ENCODE peak calls at places on chromosomes 3 and 15, in four cellular contexts. S is cardiac muscle cell, Y is kidney epithelial cell, N is hepatocyte. K is an unnamed sample. For H3K27me3, the result is how much of the 10 kb centered on the place peaks cover.

GRCh38 chr3:145776782-145777408 is 384.1 kb downstream of the PLOD2 start:
- DNase-seq in S (peak), Y (peak), N (peak), K (peak)

GRCh38 chr3:108090066-108090700 is 648 bp downstream of the CD47 start:
- DNase-seq in S (no peak), Y (no peak), N (peak), K (no peak)

GRCh38 chr3:4739289-4740236 is 239.7 kb upstream of the BHLHE40 start:
- DNase-seq in S (no peak), Y (no peak), N (no peak), K (no peak)

GRCh38 chr3:63709576-63709975 is 57.1 kb downstream of the SNTN start:
- DNase-seq in S (no peak), Y (no peak), N (no peak), K (no peak)

GRCh38 chr3:189094539-189094938 is 77.2 kb upstream of the TPRG1 start:
- DNase-seq in S (no peak), Y (no peak), N (no peak), K (no peak)

GRCh38 chr3:132245547-132245946 is 71.7 kb upstream of the ACP3 start:
- DNase-seq in S (no peak), Y (no peak), N (no peak), K (no peak)

GRCh38 chr3:140360332-140360731 is 317.5 kb upstream of the TRIM42 start:
- DNase-seq in S (no peak), Y (no peak), N (no peak), K (no peak)

GRCh38 chr3:38528457-38528856 is 32.3 kb downstream of the EXOG start:
- DNase-seq in S (peak), Y (no peak), N (no peak), K (peak)

GRCh38 chr3:101530213-101531047 is 17.4 kb upstream of the SENP7 start:
- DNase-seq in S (no peak), Y (no peak), N (peak), K (no peak)

GRCh38 chr3:50266808-50267207 is 2.1 kb upstream of the SEMA3B start:
- DNase-seq in S (no peak), Y (no peak), N (no peak), K (no peak)

GRCh38 chr15:92682772-92683510 is 27.4 kb upstream of the FAM174B start:
- DNase-seq in S (no peak), Y (no peak), N (no peak), K (no peak)

GRCh38 chr3:48678566-48679380 is 6.9 kb downstream of the NCKIPSD start:
- DNase-seq in S (no peak), Y (no peak), N (no peak), K (no peak)

GRCh38 chr3:152540120-152540519 is 271.4 kb downstream of the MBNL1 start:
- DNase-seq in S (no peak), Y (no peak), N (no peak), K (no peak)

GRCh38 chr15:88447741-88448140 is 19.4 kb downstream of the MRPL46 start:
- DNase-seq in S (no peak), Y (no peak), N (no peak), K (no peak)

GRCh38 chr3:156665296-156665695 is 9.1 kb upstream of the TIPARP start:
- DNase-seq in S (no peak), Y (no peak), N (no peak), K (no peak)

GRCh38 chr15:87753539-87753938 is 503.0 kb downstream of the NTRK3 start:
- DNase-seq in S (no peak), Y (no peak), N (no peak), K (peak)

GRCh38 chr15:70128757-70129140 is 31.0 kb upstream of the TLE3 start:
- DNase-seq in S (no peak), Y (no peak), N (no peak), K (no peak)

GRCh38 chr3:15812183-15812582 is 14.4 kb upstream of the ANKRD28 start:
- DNase-seq in S (no peak), Y (no peak), N (peak), K (no peak)

GRCh38 chr3:4099607-4100006 is 203.6 kb upstream of the SETMAR start:
- DNase-seq in S (no peak), Y (no peak), N (no peak), K (no peak)

GRCh38 chr3:53255360-53255774 is 455 bp downstream of the TKT start:
- DNase-seq in S (no peak), Y (no peak), N (peak), K (no peak)

GRCh38 chr3:135172191-135172869 is 377.3 kb downstream of the EPHB1 start:
- DNase-seq in S (no peak), Y (no peak), N (no peak), K (no peak)

GRCh38 chr3:117761992-117762944 is 1052.7 kb downstream of the TUSC7 start:
- DNase-seq in S (no peak), Y (no peak), N (peak), K (peak)

GRCh38 chr3:10223676-10224639 is 24.3 kb upstream of the TATDN2 start:
- DNase-seq in S (no peak), Y (no peak), N (no peak), K (no peak)

GRCh38 chr15:81071130-81071529 is 62.9 kb upstream of the CFAP161 start:
- DNase-seq in S (no peak), Y (no peak), N (no peak), K (no peak)

GRCh38 chr15:48855501-48856440 is 22.2 kb upstream of the EID1 start:
- DNase-seq in S (peak), Y (no peak), N (peak), K (peak)

GRCh38 chr15:31238369-31238768 is 88.3 kb upstream of the KLF13 start:
- DNase-seq in S (no peak), Y (no peak), N (no peak), K (no peak)

GRCh38 chr3:11784962-11785361 is 61.7 kb downstream of the TAMM41 start:
- DNase-seq in S (no peak), Y (no peak), N (no peak), K (no peak)

GRCh38 chr15:43795197-43795596 is 3.1 kb downstream of the SERF2 start:
- DNase-seq in S (no peak), Y (no peak), N (no peak), K (no peak)

GRCh38 chr3:137761563-137762503 is 2.3 kb upstream of the SOX14 start:
- DNase-seq in S (no peak), Y (no peak), N (no peak), K (no peak)

GRCh38 chr3:148319161-148319915 is 378.4 kb upstream of the AGTR1 start:
- DNase-seq in S (no peak), Y (no peak), N (no peak), K (no peak)

GRCh38 chr15:55434989-55435825 is 26.9 kb downstream of the PIERCE2 start:
- DNase-seq in S (peak), Y (peak), N (peak), K (no peak)

GRCh38 chr3:186888569-186888968 is 41.8 kb upstream of the ST6GAL1 start:
- DNase-seq in S (peak), Y (no peak), N (peak), K (no peak)

GRCh38 chr15:67186226-67186649 is 68.2 kb downstream of the AAGAB start:
- DNase-seq in S (no peak), Y (no peak), N (no peak), K (no peak)

GRCh38 chr15:70202756-70203155 is 105.0 kb upstream of the TLE3 start:
- DNase-seq in S (no peak), Y (no peak), N (no peak), K (no peak)

GRCh38 chr15:64460737-64461576 is 579 bp downstream of the ZNF609 start:
- DNase-seq in S (peak), Y (peak), N (peak), K (peak)

GRCh38 chr15:45521596-45522167 is 873 bp downstream of the SLC30A4 start:
- DNase-seq in S (peak), Y (no peak), N (peak), K (no peak)

DNA sequence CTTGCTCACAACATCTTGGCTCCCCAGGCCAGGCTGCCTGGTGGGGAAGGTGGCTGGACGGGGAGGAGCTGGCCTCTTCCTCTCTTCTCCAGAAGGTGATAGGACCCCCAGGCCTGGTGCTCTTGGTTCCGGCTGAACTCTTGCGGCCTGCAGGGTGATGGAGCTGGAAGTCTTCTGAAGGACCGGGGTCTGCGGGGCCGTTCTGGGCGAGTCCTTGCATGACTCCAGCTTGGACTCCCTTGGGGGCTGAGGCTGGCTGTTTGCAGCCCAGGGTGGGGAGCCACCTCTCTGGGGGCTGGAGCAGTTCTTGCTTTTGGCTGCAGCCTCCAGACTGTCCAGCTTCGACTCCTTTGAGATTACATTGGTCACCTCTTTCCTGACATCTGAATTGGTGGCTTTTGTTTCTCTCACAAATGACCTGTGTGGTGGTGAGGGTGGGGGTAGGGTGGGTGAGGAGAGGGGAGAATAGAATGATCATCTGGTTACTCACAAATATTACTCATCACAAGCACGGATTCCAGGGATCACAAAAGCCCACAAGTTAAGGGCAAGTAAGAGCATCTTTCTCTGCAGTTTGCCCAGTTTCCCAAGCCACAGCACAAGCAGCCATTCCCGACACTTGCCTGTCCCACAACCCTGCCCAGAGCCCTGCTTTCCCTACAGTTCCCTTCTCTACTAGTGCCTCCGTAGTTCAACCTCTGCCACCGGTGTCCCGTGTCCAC is 149.1 kb upstream of the HACD2 start:
- DNase-seq in S (no peak), Y (peak), N (no peak), K (no peak)
- H3K4me3 ChIP-seq in S (no peak), Y (no peak), N (no peak), K (no peak)

GRCh38 chr3:158098834-158099424 is 7.3 kb downstream of the SHOX2 start:
- DNase-seq in S (no peak), Y (no peak), N (no peak), K (no peak)
- H3K27me3 ChIP-seq in S (half or more), Y (half or more), N (half or more), K (under half)

GRCh38 chr15:33013827-33014445 is 180.6 kb downstream of the FMN1 start:
- DNase-seq in S (no peak), Y (peak), N (no peak), K (no peak)
- H3K4me3 ChIP-seq in S (no peak), Y (no peak), N (no peak), K (no peak)

DNA sequence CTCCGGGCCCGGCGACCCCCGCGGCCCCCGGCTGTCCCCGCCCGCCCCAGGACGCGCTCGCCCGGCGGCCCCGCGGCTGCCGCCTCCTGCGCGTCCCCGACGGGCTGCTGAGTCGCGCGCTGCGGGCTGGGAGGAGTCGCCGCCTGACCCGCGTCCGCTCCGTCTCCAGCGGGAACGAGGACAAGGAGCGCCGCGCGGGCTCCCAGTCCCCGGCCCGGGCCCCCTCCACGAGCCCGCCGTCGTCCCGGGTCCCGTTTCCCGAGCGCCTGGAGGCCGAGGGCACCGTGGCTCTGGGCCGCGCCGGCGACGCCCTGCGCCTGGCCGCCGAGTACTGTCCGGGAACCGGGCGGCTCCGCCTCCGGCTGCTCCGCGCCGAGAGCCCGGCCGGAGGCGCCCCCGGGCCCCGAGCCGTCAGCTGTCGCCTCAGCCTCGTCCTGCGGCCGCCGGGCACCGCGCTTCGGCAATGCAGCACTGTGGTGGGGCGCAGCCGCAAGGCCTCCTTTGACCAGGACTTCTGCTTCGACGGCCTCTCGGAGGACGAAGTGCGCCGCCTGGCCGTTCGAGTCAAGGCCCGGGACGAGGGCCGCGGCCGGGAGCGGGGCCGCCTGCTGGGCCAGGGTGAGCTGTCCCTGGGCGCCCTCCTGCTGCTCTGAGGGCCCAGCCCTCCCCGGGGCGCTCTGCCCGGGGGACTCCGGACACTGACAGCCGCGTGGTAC is 1.5 kb downstream of the C2CD4A start:
- DNase-seq in S (peak), Y (no peak), N (peak), K (peak)
- H3K27me3 ChIP-seq in S (half or more), Y (under half), N (under half), K (under half)

GRCh38 chr3:109851854-109852253 is 514.5 kb upstream of the DPPA4 start:
- DNase-seq in S (no peak), Y (no peak), N (no peak), K (no peak)
- H3K4me3 ChIP-seq in S (no peak), Y (no peak), N (no peak), K (no peak)